ENCODE peak calls at places on chromosome 15, in eight cellular contexts. One of them, this sample, is unnamed.
A peak's percentile ranks its signal among the peaks of the same experiment; 100 is the strongest.

GRCh38 chr15:64687167-64688085 is 88.0 kb downstream of the RBPMS2 start:
- DNase-seq in stomach: no peak
- DNase-seq in heart left ventricle: no peak
- DNase-seq in A549: no peak
- DNase-seq in IMR-90: no peak
- DNase-seq in transverse colon: no peak
- DNase-seq in breast epithelium: no peak
- DNase-seq in K562: no peak
- DNase-seq in this sample: no peak

GRCh38 chr15:48992096-48992495 is 28.4 kb upstream of the SHC4 start:
- DNase-seq in stomach: no peak
- DNase-seq in transverse colon: no peak
- DNase-seq in K562: no peak
- DNase-seq in IMR-90: no peak
- DNase-seq in breast epithelium: no peak
- DNase-seq in heart left ventricle: no peak
- DNase-seq in A549: no peak
- DNase-seq in this sample: no peak

GRCh38 chr15:96345560-96346389 is 15.3 kb downstream of the NR2F2 start:
- DNase-seq in K562: no peak
- DNase-seq in transverse colon: no peak
- DNase-seq in IMR-90: peak; percentile 83
- DNase-seq in breast epithelium: peak; percentile 61
- DNase-seq in A549: peak; percentile 80
- DNase-seq in stomach: peak; percentile 72
- DNase-seq in heart left ventricle: peak; percentile 83
- DNase-seq in this sample: peak; percentile 86

GRCh38 chr15:60964527-60964926 is 264.6 kb downstream of the RORA start:
- DNase-seq in transverse colon: no peak
- DNase-seq in IMR-90: no peak
- DNase-seq in heart left ventricle: no peak
- DNase-seq in breast epithelium: peak; percentile 56
- DNase-seq in K562: no peak
- DNase-seq in stomach: no peak
- DNase-seq in A549: peak; percentile 13
- DNase-seq in this sample: peak; percentile 31

GRCh38 chr15:74370471-74370870 is 3.0 kb upstream of the CYP11A1 start:
- DNase-seq in IMR-90: no peak
- DNase-seq in breast epithelium: peak; percentile 15
- DNase-seq in transverse colon: no peak
- DNase-seq in stomach: no peak
- DNase-seq in heart left ventricle: no peak
- DNase-seq in A549: no peak
- DNase-seq in K562: no peak
- DNase-seq in this sample: no peak

GRCh38 chr15:77346637-77347036 is 73.3 kb downstream of the PEAK1 start:
- DNase-seq in transverse colon: no peak
- DNase-seq in stomach: no peak
- DNase-seq in K562: no peak
- DNase-seq in breast epithelium: no peak
- DNase-seq in heart left ventricle: no peak
- DNase-seq in A549: no peak
- DNase-seq in IMR-90: no peak
- DNase-seq in this sample: no peak

GRCh38 chr15:55627730-55628368 is 39.7 kb upstream of the PYGO1 start:
- DNase-seq in A549: peak; percentile 92
- DNase-seq in IMR-90: peak; percentile 95
- DNase-seq in transverse colon: no peak
- DNase-seq in heart left ventricle: no peak
- DNase-seq in stomach: peak; percentile 38
- DNase-seq in K562: no peak
- DNase-seq in breast epithelium: no peak
- DNase-seq in this sample: no peak

GRCh38 chr15:71066983-71067382 is 48.3 kb upstream of the THSD4 start:
- DNase-seq in IMR-90: peak; percentile 99
- DNase-seq in stomach: no peak
- DNase-seq in K562: no peak
- DNase-seq in breast epithelium: no peak
- DNase-seq in A549: no peak
- DNase-seq in heart left ventricle: no peak
- DNase-seq in transverse colon: no peak
- DNase-seq in this sample: peak; percentile 53

GRCh38 chr15:37877851-37878577 is 56.4 kb upstream of the TMCO5A start:
- DNase-seq in K562: no peak
- DNase-seq in breast epithelium: no peak
- DNase-seq in heart left ventricle: no peak
- DNase-seq in A549: no peak
- DNase-seq in stomach: no peak
- DNase-seq in transverse colon: no peak
- DNase-seq in IMR-90: peak; percentile 92
- DNase-seq in this sample: no peak

GRCh38 chr15:42059661-42060476 is 34.5 kb downstream of the PLA2G4D start:
- DNase-seq in breast epithelium: no peak
- DNase-seq in transverse colon: peak; percentile 70
- DNase-seq in IMR-90: peak; percentile 21
- DNase-seq in A549: peak; percentile 48
- DNase-seq in K562: peak; percentile 78
- DNase-seq in stomach: peak; percentile 77
- DNase-seq in heart left ventricle: no peak
- DNase-seq in this sample: no peak

GRCh38 chr15:67999320-68000100 is 54.6 kb upstream of the PIAS1 start:
- DNase-seq in breast epithelium: no peak
- DNase-seq in transverse colon: no peak
- DNase-seq in stomach: no peak
- DNase-seq in heart left ventricle: no peak
- DNase-seq in IMR-90: no peak
- DNase-seq in K562: no peak
- DNase-seq in A549: peak; percentile 80
- DNase-seq in this sample: no peak

GRCh38 chr15:34721802-34722795 is 32.7 kb downstream of the GJD2 start:
- DNase-seq in IMR-90: peak; percentile 40
- DNase-seq in heart left ventricle: peak; percentile 65
- DNase-seq in A549: peak; percentile 59
- DNase-seq in breast epithelium: no peak
- DNase-seq in K562: no peak
- DNase-seq in stomach: no peak
- DNase-seq in transverse colon: no peak
- DNase-seq in this sample: peak; percentile 19

GRCh38 chr15:99729920-99730319 is 3.3 kb downstream of the LYSMD4 start:
- DNase-seq in heart left ventricle: peak; percentile 62
- DNase-seq in K562: no peak
- DNase-seq in IMR-90: peak; percentile 61
- DNase-seq in stomach: peak; percentile 38
- DNase-seq in transverse colon: no peak
- DNase-seq in breast epithelium: no peak
- DNase-seq in A549: peak; percentile 34
- DNase-seq in this sample: peak; percentile 59

GRCh38 chr15:90869140-90869541 is 753 bp downstream of the FURIN start:
- DNase-seq in A549: no peak
- DNase-seq in K562: no peak
- DNase-seq in stomach: no peak
- DNase-seq in transverse colon: no peak
- DNase-seq in IMR-90: no peak
- DNase-seq in breast epithelium: no peak
- DNase-seq in heart left ventricle: no peak
- DNase-seq in this sample: no peak

GRCh38 chr15:27561816-27562215 is 537.3 kb downstream of the OCA2 start:
- DNase-seq in stomach: no peak
- DNase-seq in K562: no peak
- DNase-seq in heart left ventricle: no peak
- DNase-seq in breast epithelium: no peak
- DNase-seq in transverse colon: no peak
- DNase-seq in IMR-90: no peak
- DNase-seq in A549: no peak
- DNase-seq in this sample: no peak

DNA sequence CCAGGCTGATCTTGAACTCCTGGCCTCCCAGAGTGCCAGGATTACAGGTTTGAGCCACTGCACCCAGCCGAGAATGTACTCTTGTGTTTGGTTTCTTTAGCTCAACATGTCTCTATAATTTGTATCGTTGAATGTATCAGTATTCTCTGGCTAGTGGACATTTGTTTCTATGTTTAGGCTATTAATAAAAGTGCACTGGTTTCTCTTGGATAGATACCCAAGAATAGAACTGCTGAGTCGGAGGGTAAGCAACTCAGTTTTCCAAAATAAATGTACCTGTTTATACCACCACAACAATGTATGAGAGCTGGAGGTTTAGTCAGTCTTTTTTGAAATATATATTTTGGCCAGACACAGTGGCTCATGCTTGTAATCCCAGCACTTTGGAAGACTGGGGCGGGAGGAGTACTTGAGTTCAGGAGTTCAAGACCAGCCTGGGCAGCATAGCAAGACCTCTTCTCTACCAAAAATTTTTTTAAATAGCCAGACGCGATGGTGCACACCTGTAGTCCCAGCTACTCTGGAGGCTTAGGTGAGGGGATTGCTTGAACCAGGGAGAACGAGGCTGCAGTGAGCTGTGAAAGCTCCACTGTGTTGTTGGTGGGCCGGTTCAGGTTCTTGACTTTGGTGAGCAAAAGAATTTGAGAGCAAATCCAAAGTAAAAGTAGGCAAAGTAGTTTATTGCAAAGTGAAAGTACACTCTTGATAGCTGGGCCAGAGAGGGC is 7.7 kb upstream of the IVD start:
- DNase-seq in A549: no peak
- DNase-seq in IMR-90: no peak
- DNase-seq in stomach: no peak
- DNase-seq in transverse colon: no peak
- DNase-seq in K562: no peak
- DNase-seq in heart left ventricle: no peak
- DNase-seq in breast epithelium: no peak
- DNase-seq in this sample: no peak
- H3K27ac ChIP-seq in A549: no peak overlapping the region
- H3K27ac ChIP-seq in IMR-90: no peak overlapping the region
- H3K27ac ChIP-seq in stomach: no peak overlapping the region
- H3K27ac ChIP-seq in transverse colon: no peak overlapping the region
- H3K27ac ChIP-seq in K562: no peak overlapping the region
- H3K27ac ChIP-seq in heart left ventricle: no peak overlapping the region
- H3K27ac ChIP-seq in breast epithelium: no peak overlapping the region
- H3K27ac ChIP-seq in this sample: no peak overlapping the region

DNA sequence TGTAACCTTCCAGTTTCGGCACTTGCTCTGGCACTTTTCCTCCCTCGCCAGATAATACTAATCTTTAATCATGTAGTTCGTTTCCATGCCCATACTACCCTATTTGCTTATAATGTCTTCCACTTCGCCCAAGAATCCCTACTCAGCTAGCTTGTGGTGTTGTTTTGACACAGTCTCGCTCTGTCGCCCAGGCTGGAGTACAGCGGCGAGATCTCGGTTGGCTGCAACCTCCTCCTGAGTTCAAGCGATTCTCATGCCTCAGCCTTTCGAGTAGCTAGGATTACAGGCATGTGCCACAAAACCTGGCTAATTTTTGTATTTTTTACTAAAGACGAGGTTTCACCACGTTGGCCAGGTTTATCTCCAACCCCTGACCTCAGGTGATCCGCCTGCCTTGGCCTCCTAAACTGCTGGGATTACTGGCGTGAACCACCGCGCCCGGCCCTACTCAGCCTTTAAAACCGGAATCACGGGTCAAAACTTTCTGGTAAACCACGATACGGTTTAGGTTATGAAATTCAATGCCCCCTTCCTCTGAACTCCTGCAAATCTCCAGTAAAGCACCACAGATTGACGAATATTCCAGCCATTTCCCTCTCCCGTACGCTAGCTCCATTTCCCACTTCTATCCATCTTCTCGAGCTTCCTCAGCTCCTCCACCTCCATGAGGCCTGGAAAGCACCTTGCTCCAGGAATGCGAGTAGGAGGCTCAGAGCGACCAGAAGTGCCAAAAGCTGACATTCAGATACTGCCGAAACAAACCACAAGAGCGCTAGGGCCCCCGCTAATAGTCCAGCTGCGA is 869 bp upstream of the RAD51 start:
- DNase-seq in breast epithelium: no peak
- DNase-seq in IMR-90: no peak
- DNase-seq in stomach: no peak
- DNase-seq in heart left ventricle: no peak
- DNase-seq in transverse colon: no peak
- DNase-seq in K562: no peak
- DNase-seq in A549: no peak
- DNase-seq in this sample: no peak
- TF ChIP-seq POLR2A in breast epithelium: no peak
- TF ChIP-seq POLR2A in IMR-90: no peak
- TF ChIP-seq POLR2A in stomach: no peak
- TF ChIP-seq POLR2A in heart left ventricle: no peak
- TF ChIP-seq POLR2A in transverse colon: no peak
- TF ChIP-seq POLR2A in K562: no peak
- TF ChIP-seq POLR2A in A549: no peak
- TF ChIP-seq POLR2A in this sample: no peak

DNA sequence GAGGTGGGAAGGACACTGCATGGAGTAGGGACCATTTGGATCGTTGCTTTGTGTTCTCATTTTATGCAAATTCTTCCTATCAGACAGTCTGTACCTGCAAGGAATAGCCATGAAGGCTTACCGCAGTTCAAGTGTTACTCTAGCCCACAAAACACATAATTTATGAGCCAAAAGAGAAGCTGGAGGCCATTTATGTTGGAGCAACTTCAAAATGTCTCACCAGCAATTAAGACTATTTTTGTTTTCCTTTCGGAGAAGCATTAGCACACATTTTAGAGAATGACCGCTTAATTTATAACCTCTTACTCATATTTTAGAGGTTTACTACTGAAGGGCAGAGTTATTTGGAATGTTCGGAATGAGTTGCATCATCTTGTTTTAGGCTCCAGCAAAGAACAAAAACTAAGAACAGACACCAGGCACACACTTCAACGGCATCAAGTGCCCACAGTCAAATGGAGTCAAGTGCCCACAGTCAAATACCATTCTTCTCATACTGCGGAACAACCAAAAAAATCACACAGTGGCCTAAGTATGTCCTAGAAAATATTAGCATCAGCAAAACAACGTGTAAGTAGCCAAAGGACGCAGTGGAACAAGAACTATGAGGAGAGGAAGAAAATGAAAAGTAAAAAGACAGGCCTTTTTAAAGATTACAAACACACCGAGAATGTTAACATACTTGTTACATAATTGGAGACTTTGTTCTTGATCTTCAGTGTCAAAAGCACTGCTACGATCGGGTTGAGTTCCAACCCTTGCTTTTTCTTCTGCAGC is 17.5 kb upstream of the GOLGA8J start:
- DNase-seq in heart left ventricle: no peak
- DNase-seq in IMR-90: peak; percentile 18
- DNase-seq in transverse colon: no peak
- DNase-seq in K562: no peak
- DNase-seq in stomach: no peak
- DNase-seq in A549: no peak
- DNase-seq in breast epithelium: no peak
- DNase-seq in this sample: no peak
- H3K27ac ChIP-seq in heart left ventricle: no peak overlapping the region
- H3K27ac ChIP-seq in IMR-90: no peak overlapping the region
- H3K27ac ChIP-seq in transverse colon: no peak overlapping the region
- H3K27ac ChIP-seq in K562: no peak overlapping the region
- H3K27ac ChIP-seq in stomach: no peak overlapping the region
- H3K27ac ChIP-seq in A549: peak overlapping the region; percentile 15
- H3K27ac ChIP-seq in breast epithelium: no peak overlapping the region
- H3K27ac ChIP-seq in this sample: peak overlapping the region; percentile 57

GRCh38 chr15:82530606-82531379 is 9.5 kb downstream of the RPS17 start:
- DNase-seq in heart left ventricle: peak; percentile 52
- DNase-seq in A549: peak; percentile 86
- DNase-seq in IMR-90: peak; percentile 56
- DNase-seq in K562: peak; percentile 71
- DNase-seq in breast epithelium: peak; percentile 69
- DNase-seq in stomach: peak; percentile 87
- DNase-seq in transverse colon: peak; percentile 84
- DNase-seq in this sample: peak; percentile 56
- TF ChIP-seq POLR2A in heart left ventricle: no peak
- TF ChIP-seq POLR2A in A549: no peak
- TF ChIP-seq POLR2A in IMR-90: no peak
- TF ChIP-seq POLR2A in K562: no peak
- TF ChIP-seq POLR2A in breast epithelium: no peak
- TF ChIP-seq POLR2A in stomach: no peak
- TF ChIP-seq POLR2A in transverse colon: no peak
- TF ChIP-seq POLR2A in this sample: no peak